ENCODE peak calls at places on chromosome 1, in four cellular contexts. One of them, this sample, is unnamed.
A peak's percentile ranks its signal among the peaks of the same experiment; 100 is the strongest.

GRCh38 chr1:55054396-55054795 is 15.0 kb downstream of the PCSK9 start:
- DNase-seq in skeletal muscle cell: no peak
- DNase-seq in mucosa of gallbladder: no peak
- DNase-seq in stimulated activated CD4-positive, alpha-beta T cell treated with anti-CD3 and anti-CD28 coated beads, Interleukin-15, amount 100 ng/mL, for 24 hours: no peak
- DNase-seq in this sample: no peak

GRCh38 chr1:22709891-22710687 is 550 bp upstream of the EPHB2 start:
- DNase-seq in mucosa of gallbladder: peak; percentile 28
- DNase-seq in skeletal muscle cell: no peak
- DNase-seq in stimulated activated CD4-positive, alpha-beta T cell treated with anti-CD3 and anti-CD28 coated beads, Interleukin-15, amount 100 ng/mL, for 24 hours: peak; percentile 56
- DNase-seq in this sample: no peak

GRCh38 chr1:36772837-36773495 is 261.3 kb downstream of the GRIK3 start:
- DNase-seq in mucosa of gallbladder: no peak
- DNase-seq in stimulated activated CD4-positive, alpha-beta T cell treated with anti-CD3 and anti-CD28 coated beads, Interleukin-15, amount 100 ng/mL, for 24 hours: no peak
- DNase-seq in skeletal muscle cell: no peak
- DNase-seq in this sample: no peak

GRCh38 chr1:212749924-212750535 is 41.5 kb downstream of the NSL1 start:
- DNase-seq in stimulated activated CD4-positive, alpha-beta T cell treated with anti-CD3 and anti-CD28 coated beads, Interleukin-15, amount 100 ng/mL, for 24 hours: no peak
- DNase-seq in skeletal muscle cell: peak; percentile 29
- DNase-seq in mucosa of gallbladder: no peak
- DNase-seq in this sample: peak; percentile 67

GRCh38 chr1:3827813-3828307 is 29.2 kb downstream of the CEP104 start:
- DNase-seq in mucosa of gallbladder: no peak
- DNase-seq in skeletal muscle cell: peak; percentile 13
- DNase-seq in stimulated activated CD4-positive, alpha-beta T cell treated with anti-CD3 and anti-CD28 coated beads, Interleukin-15, amount 100 ng/mL, for 24 hours: no peak
- DNase-seq in this sample: no peak

GRCh38 chr1:245956225-245956624 is 550.9 kb downstream of the SMYD3 start:
- DNase-seq in stimulated activated CD4-positive, alpha-beta T cell treated with anti-CD3 and anti-CD28 coated beads, Interleukin-15, amount 100 ng/mL, for 24 hours: peak; percentile 40
- DNase-seq in skeletal muscle cell: no peak
- DNase-seq in mucosa of gallbladder: no peak
- DNase-seq in this sample: peak; percentile 11

GRCh38 chr1:214427871-214428277 is 123.5 kb downstream of the PTPN14 start:
- DNase-seq in skeletal muscle cell: peak; percentile 93
- DNase-seq in stimulated activated CD4-positive, alpha-beta T cell treated with anti-CD3 and anti-CD28 coated beads, Interleukin-15, amount 100 ng/mL, for 24 hours: peak; percentile 72
- DNase-seq in mucosa of gallbladder: peak; percentile 14
- DNase-seq in this sample: peak; percentile 35

GRCh38 chr1:93820554-93821411 is 58.2 kb downstream of the DNTTIP2 start:
- DNase-seq in mucosa of gallbladder: no peak
- DNase-seq in skeletal muscle cell: no peak
- DNase-seq in stimulated activated CD4-positive, alpha-beta T cell treated with anti-CD3 and anti-CD28 coated beads, Interleukin-15, amount 100 ng/mL, for 24 hours: no peak
- DNase-seq in this sample: no peak

GRCh38 chr1:217534566-217534965 is 96.3 kb downstream of the GPATCH2 start:
- DNase-seq in mucosa of gallbladder: no peak
- DNase-seq in skeletal muscle cell: no peak
- DNase-seq in stimulated activated CD4-positive, alpha-beta T cell treated with anti-CD3 and anti-CD28 coated beads, Interleukin-15, amount 100 ng/mL, for 24 hours: no peak
- DNase-seq in this sample: peak; percentile 12

GRCh38 chr1:29504266-29504665 is 267.9 kb downstream of the PTPRU start:
- DNase-seq in mucosa of gallbladder: no peak
- DNase-seq in skeletal muscle cell: no peak
- DNase-seq in stimulated activated CD4-positive, alpha-beta T cell treated with anti-CD3 and anti-CD28 coated beads, Interleukin-15, amount 100 ng/mL, for 24 hours: no peak
- DNase-seq in this sample: no peak

GRCh38 chr1:148315081-148315811 is 163.2 kb upstream of the NBPF11 start:
- DNase-seq in mucosa of gallbladder: no peak
- DNase-seq in stimulated activated CD4-positive, alpha-beta T cell treated with anti-CD3 and anti-CD28 coated beads, Interleukin-15, amount 100 ng/mL, for 24 hours: no peak
- DNase-seq in skeletal muscle cell: peak; percentile 44
- DNase-seq in this sample: no peak

GRCh38 chr1:244448279-244449036 is 3.3 kb downstream of the ADSS2 start:
- DNase-seq in skeletal muscle cell: no peak
- DNase-seq in stimulated activated CD4-positive, alpha-beta T cell treated with anti-CD3 and anti-CD28 coated beads, Interleukin-15, amount 100 ng/mL, for 24 hours: no peak
- DNase-seq in mucosa of gallbladder: no peak
- DNase-seq in this sample: no peak

GRCh38 chr1:82927753-82928152 is 1071.2 kb downstream of the TTLL7 start:
- DNase-seq in mucosa of gallbladder: no peak
- DNase-seq in skeletal muscle cell: no peak
- DNase-seq in stimulated activated CD4-positive, alpha-beta T cell treated with anti-CD3 and anti-CD28 coated beads, Interleukin-15, amount 100 ng/mL, for 24 hours: no peak
- DNase-seq in this sample: no peak

GRCh38 chr1:215883004-215883403 is 315.9 kb downstream of the KCTD3 start:
- DNase-seq in stimulated activated CD4-positive, alpha-beta T cell treated with anti-CD3 and anti-CD28 coated beads, Interleukin-15, amount 100 ng/mL, for 24 hours: no peak
- DNase-seq in mucosa of gallbladder: no peak
- DNase-seq in skeletal muscle cell: no peak
- DNase-seq in this sample: no peak

GRCh38 chr1:232413674-232414073 is 216.3 kb downstream of the SIPA1L2 start:
- DNase-seq in mucosa of gallbladder: no peak
- DNase-seq in stimulated activated CD4-positive, alpha-beta T cell treated with anti-CD3 and anti-CD28 coated beads, Interleukin-15, amount 100 ng/mL, for 24 hours: no peak
- DNase-seq in skeletal muscle cell: no peak
- DNase-seq in this sample: no peak

GRCh38 chr1:145960468-145961108 is 2.8 kb upstream of the LIX1L start:
- DNase-seq in stimulated activated CD4-positive, alpha-beta T cell treated with anti-CD3 and anti-CD28 coated beads, Interleukin-15, amount 100 ng/mL, for 24 hours: peak; percentile 70
- DNase-seq in mucosa of gallbladder: peak; percentile 68
- DNase-seq in skeletal muscle cell: no peak
- DNase-seq in this sample: peak; percentile 46

GRCh38 chr1:118618618-118619340 is 369.4 kb downstream of the TBX15 start:
- DNase-seq in stimulated activated CD4-positive, alpha-beta T cell treated with anti-CD3 and anti-CD28 coated beads, Interleukin-15, amount 100 ng/mL, for 24 hours: no peak
- DNase-seq in mucosa of gallbladder: no peak
- DNase-seq in skeletal muscle cell: no peak
- DNase-seq in this sample: no peak

GRCh38 chr1:6096243-6097116 is 50.8 kb downstream of the KCNAB2 start:
- DNase-seq in skeletal muscle cell: no peak
- DNase-seq in stimulated activated CD4-positive, alpha-beta T cell treated with anti-CD3 and anti-CD28 coated beads, Interleukin-15, amount 100 ng/mL, for 24 hours: no peak
- DNase-seq in mucosa of gallbladder: no peak
- DNase-seq in this sample: no peak

This sample was measured in small intestine.